ENCODE peak calls at places on chromosomes 13 and 19, in nine cellular contexts. U, V, Q, R, F, B, L, Y and S are unnamed samples.
A peak's percentile ranks its signal among the peaks of the same experiment; 100 is the strongest.

GRCh38 chr19:53432088-53432661 is 391 bp downstream of the ZNF761 start:
- DNase-seq in U (peak; percentile 13), Y (peak; percentile 87), L (peak; percentile 16), Q (peak; percentile 10), F (peak; percentile 0), V (peak; percentile 33), B (peak; percentile 4), R (peak; percentile 9), S (peak; percentile 13)

GRCh38 chr19:961866-962620 is 22.1 kb upstream of the WDR18 start:
- DNase-seq in Y (no peak), V (no peak), F (no peak), R (peak; percentile 44), Q (no peak), B (no peak), U (peak; percentile 68), L (no peak), S (no peak)

GRCh38 chr13:91312324-91312723 is 35.2 kb upstream of the MIR17HG start:
- DNase-seq in F (no peak), V (no peak), B (no peak), L (no peak), U (no peak), Q (no peak), Y (no peak), R (no peak), S (no peak)

GRCh38 chr19:34457446-34457845 is 24.1 kb upstream of the WTIP start:
- DNase-seq in L (no peak), R (no peak), F (no peak), V (no peak), Y (no peak), Q (no peak), U (no peak), B (peak; percentile 43), S (no peak)

GRCh38 chr19:42174188-42174587 is 41.9 kb upstream of the POU2F2 start:
- DNase-seq in B (no peak), F (no peak), V (no peak), L (no peak), Q (no peak), U (no peak), Y (no peak), R (no peak), S (no peak)

GRCh38 chr19:49490287-49491029 is 3.0 kb downstream of the RPL13A start:
- DNase-seq in R (no peak), B (no peak), Q (no peak), L (no peak), Y (no peak), F (no peak), U (no peak), V (no peak), S (no peak)

GRCh38 chr19:10688545-10689280 is 12.5 kb upstream of the QTRT1 start:
- DNase-seq in Y (no peak), F (no peak), V (no peak), U (no peak), L (no peak), R (no peak), B (no peak), Q (no peak), S (no peak)

GRCh38 chr13:50037788-50038187 is 22.5 kb downstream of the KCNRG start:
- DNase-seq in F (no peak), U (no peak), Y (no peak), B (no peak), L (no peak), R (no peak), Q (no peak), V (no peak), S (no peak)

GRCh38 chr19:10289836-10290438 is at the start of gene ICAM5:
- DNase-seq in Y (peak; percentile 85), V (no peak), U (peak; percentile 42), Q (no peak), F (no peak), R (peak; percentile 28), L (no peak), B (peak; percentile 75), S (no peak)

GRCh38 chr19:1491114-1491848 is at the start of gene REEP6:
- DNase-seq in F (no peak), U (no peak), B (no peak), V (no peak), Q (no peak), Y (no peak), L (no peak), R (no peak), S (no peak)

GRCh38 chr13:44109986-44110640 is 230.4 kb downstream of the LACC1 start:
- DNase-seq in L (no peak), U (no peak), Y (no peak), V (no peak), F (no peak), R (peak; percentile 56), B (no peak), Q (no peak), S (no peak)

GRCh38 chr19:9786342-9786741 is 17.8 kb upstream of the ZNF846 start:
- DNase-seq in L (no peak), U (no peak), Q (no peak), R (no peak), Y (no peak), F (no peak), V (peak; percentile 38), B (no peak), S (no peak)

GRCh38 chr19:54607782-54608150 is 14.3 kb downstream of the LILRA1 start:
- DNase-seq in V (no peak), Q (no peak), L (no peak), F (no peak), Y (peak; percentile 25), B (no peak), R (no peak), U (no peak), S (no peak)

GRCh38 chr19:54606891-54607781 is 13.7 kb downstream of the LILRA1 start:
- DNase-seq in U (no peak), V (no peak), R (no peak), Y (peak; percentile 50), Q (no peak), F (no peak), B (no peak), L (no peak), S (no peak)

GRCh38 chr19:54608792-54609191 is 15.4 kb downstream of the LILRA1 start:
- DNase-seq in U (no peak), V (no peak), F (no peak), Q (no peak), L (no peak), R (no peak), B (no peak), Y (peak; percentile 43), S (no peak)

GRCh38 chr19:54609356-54609791 is 15.9 kb downstream of the LILRA1 start:
- DNase-seq in F (no peak), Y (peak; percentile 52), R (no peak), V (peak; percentile 18), U (no peak), B (no peak), Q (no peak), L (no peak), S (no peak)

DNA sequence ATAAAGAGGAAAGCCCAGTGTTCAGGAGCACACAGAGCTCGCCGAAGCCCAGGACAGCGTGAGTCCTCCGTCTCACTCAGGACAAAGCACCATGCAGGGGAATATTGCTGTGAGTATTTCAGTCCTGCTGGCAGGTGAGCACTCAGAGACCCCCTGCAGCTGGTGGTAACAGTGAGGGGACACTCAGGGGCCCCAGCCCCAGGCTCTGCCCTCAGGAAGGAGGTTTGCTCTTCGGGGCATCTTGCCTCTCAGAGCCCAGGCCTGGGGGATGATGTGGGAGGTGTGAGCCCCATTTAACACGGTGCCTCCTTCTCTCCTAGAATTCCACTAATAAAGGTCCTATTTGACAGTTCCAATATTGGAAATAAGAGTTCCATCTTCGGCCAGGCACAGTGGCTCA is 14.8 kb downstream of the LILRA1 start:
- DNase-seq in Y (peak; percentile 82), V (no peak), Q (no peak), B (no peak), L (no peak), R (no peak), U (no peak), F (no peak), S (no peak)
- TF ChIP-seq CTCF in Y (no peak), V (no peak), Q (no peak), B (no peak), L (no peak), R (no peak), U (no peak), F (no peak), S (no peak)

DNA sequence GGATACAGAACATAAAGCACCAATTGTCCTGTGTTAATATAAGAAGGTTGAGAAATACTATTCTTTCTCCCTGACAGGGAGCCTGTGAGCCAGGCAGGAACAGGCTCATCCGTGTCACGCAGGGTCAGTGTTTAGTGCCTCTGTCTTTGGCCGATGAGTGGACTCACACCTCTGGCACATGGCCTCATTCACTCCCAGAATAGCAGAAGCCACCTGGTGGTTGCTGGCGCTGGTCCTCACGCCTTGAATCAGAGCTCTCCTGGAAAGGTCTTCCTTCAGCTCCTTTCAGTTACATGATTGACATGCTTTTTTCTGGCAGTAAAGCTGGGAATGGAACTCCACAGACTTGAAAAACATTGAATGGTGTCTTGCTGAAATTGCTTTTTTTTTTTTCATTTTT is 28.1 kb upstream of the SIAH3 start:
- DNase-seq in Q (peak; percentile 95), R (peak; percentile 41), F (no peak), U (no peak), V (no peak), B (no peak), Y (no peak), L (peak; percentile 65), S (no peak)
- TF ChIP-seq CTCF in Q (peak; percentile 56), R (peak; percentile 53), F (peak; percentile 52), U (no peak), V (no peak), B (peak; percentile 26), Y (no peak), L (peak; percentile 67), S (peak; percentile 41)

GRCh38 chr19:38385057-38385803 is 2.6 kb downstream of the GGN start:
- DNase-seq in U (no peak), Y (no peak), R (no peak), V (no peak), F (no peak), Q (no peak), B (no peak), L (no peak), S (no peak)
- TF ChIP-seq CTCF in U (no peak), Y (no peak), R (no peak), V (no peak), F (no peak), Q (no peak), B (no peak), L (no peak), S (no peak)

GRCh38 chr13:35162420-35162819 is 220.3 kb downstream of the NBEA start:
- DNase-seq in V (no peak), B (no peak), F (no peak), U (no peak), Q (no peak), R (no peak), L (no peak), Y (no peak), S (no peak)

GRCh38 chr13:35163674-35164073 is 221.6 kb downstream of the NBEA start:
- DNase-seq in B (no peak), U (no peak), Q (no peak), V (no peak), R (no peak), L (no peak), Y (no peak), F (no peak), S (no peak)

GRCh38 chr13:35160921-35161320 is 218.9 kb downstream of the NBEA start:
- DNase-seq in L (no peak), U (no peak), B (no peak), F (no peak), R (no peak), V (no peak), Y (no peak), Q (no peak), S (no peak)

GRCh38 chr13:35157143-35157755 is 215.2 kb downstream of the NBEA start:
- DNase-seq in V (peak; percentile 33), R (peak; percentile 73), Q (no peak), F (peak; percentile 52), U (peak; percentile 50), Y (no peak), L (no peak), B (peak; percentile 69), S (peak; percentile 17)

GRCh38 chr13:35159041-35159440 is 217.0 kb downstream of the NBEA start:
- DNase-seq in B (no peak), U (no peak), L (no peak), Y (no peak), F (no peak), V (no peak), Q (no peak), R (no peak), S (no peak)
- TF ChIP-seq CTCF in B (no peak), U (no peak), L (no peak), Y (no peak), F (no peak), V (no peak), Q (no peak), R (no peak), S (no peak)